ENCODE peak calls at places on chromosome 7, in seven cellular contexts. T is esophagus muscularis mucosa; B is CD4-positive, alpha-beta T cell; X is breast epithelium; N is adrenal gland; J is neural progenitor cell; W is stomach. F is an unnamed sample.

GRCh38 chr7:94396044-94396443 is 1.3 kb downstream of the COL1A2 start:
- DNase-seq in T (no peak), B (no peak), X (no peak), N (no peak), J (peak; percentile 1), W (no peak), F (no peak)

GRCh38 chr7:121244120-121244865 is 84.5 kb upstream of the WNT16 start:
- DNase-seq in T (no peak), B (no peak), X (no peak), N (no peak), J (no peak), W (no peak), F (no peak)

GRCh38 chr7:29564455-29565185 is 985 bp downstream of the PRR15 start:
- DNase-seq in T (no peak), B (no peak), X (peak; percentile 76), N (peak; percentile 40), J (peak; percentile 70), W (peak; percentile 81), F (no peak)

GRCh38 chr7:144656960-144657359 is 178.9 kb downstream of the TPK1 start:
- DNase-seq in T (no peak), B (no peak), X (no peak), N (no peak), J (peak; percentile 39), W (no peak), F (no peak)

GRCh38 chr7:65892832-65893231 is 20.0 kb downstream of the VKORC1L1 start:
- DNase-seq in T (no peak), B (no peak), X (no peak), N (no peak), J (no peak), W (no peak), F (no peak)

GRCh38 chr7:107100824-107101223 is 56.3 kb downstream of the PRKAR2B start:
- DNase-seq in T (no peak), B (no peak), X (no peak), N (no peak), J (no peak), W (no peak), F (no peak)

GRCh38 chr7:51318001-51318400 is 1.4 kb upstream of the COBL start:
- DNase-seq in T (no peak), B (no peak), X (no peak), N (no peak), J (no peak), W (no peak), F (no peak)

GRCh38 chr7:50690541-50691011 is 92.1 kb downstream of the GRB10 start:
- DNase-seq in T (no peak), B (no peak), X (no peak), N (no peak), J (peak; percentile 58), W (no peak), F (no peak)

GRCh38 chr7:13165854-13166253 is 478.4 kb downstream of the ARL4A start:
- DNase-seq in T (no peak), B (no peak), X (no peak), N (no peak), J (peak; percentile 13), W (no peak), F (no peak)

GRCh38 chr7:93757421-93757820 is 133.1 kb downstream of the TFPI2 start:
- DNase-seq in T (no peak), B (no peak), X (no peak), N (no peak), J (no peak), W (no peak), F (no peak)

GRCh38 chr7:125563557-125563956 is 633.9 kb upstream of the POT1 start:
- DNase-seq in T (no peak), B (no peak), X (no peak), N (no peak), J (no peak), W (no peak), F (no peak)

GRCh38 chr7:131076711-131077170 is 250.9 kb upstream of the MKLN1 start:
- DNase-seq in T (no peak), B (no peak), X (no peak), N (no peak), J (no peak), W (no peak), F (no peak)

GRCh38 chr7:30650455-30650854 is 31.8 kb downstream of the CRHR2 start:
- DNase-seq in T (no peak), B (no peak), X (no peak), N (no peak), J (no peak), W (no peak), F (no peak)

GRCh38 chr7:152120210-152120609 is 94.7 kb downstream of the GALNT11 start:
- DNase-seq in T (peak; percentile 42), B (no peak), X (no peak), N (no peak), J (no peak), W (no peak), F (no peak)

GRCh38 chr7:139798892-139799291 is 21.1 kb upstream of the HIPK2 start:
- DNase-seq in T (no peak), B (no peak), X (no peak), N (no peak), J (no peak), W (no peak), F (no peak)

GRCh38 chr7:84729284-84729683 is 457.6 kb downstream of the SEMA3D start:
- DNase-seq in T (no peak), B (no peak), X (no peak), N (no peak), J (no peak), W (no peak), F (no peak)

GRCh38 chr7:132321387-132321786 is 254.9 kb downstream of the PLXNA4 start:
- DNase-seq in T (no peak), B (no peak), X (no peak), N (no peak), J (peak; percentile 8), W (no peak), F (no peak)
- TF ChIP-seq CTCF in T (no peak), B (no peak), X (no peak), N (no peak), J (peak; percentile 22), W (no peak), F (no peak)

DNA sequence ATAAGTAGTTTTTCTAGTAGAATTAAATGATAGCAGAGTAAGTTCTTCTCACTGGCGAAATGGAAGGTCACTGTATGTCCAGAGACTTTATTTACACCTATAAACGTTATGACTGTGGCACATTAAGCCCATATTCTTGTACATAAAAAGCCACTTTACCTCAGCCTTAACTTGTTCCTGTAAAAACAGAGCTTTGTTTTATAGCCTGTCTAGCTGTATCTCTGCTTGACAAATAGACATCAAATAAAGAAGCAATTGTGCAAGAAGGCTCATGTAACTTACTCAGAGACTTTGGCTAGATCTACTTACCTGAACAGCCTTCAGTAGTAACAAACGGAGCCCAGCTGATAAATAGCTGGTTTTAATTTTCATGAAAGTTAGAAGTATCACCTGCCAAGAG is 324.1 kb upstream of the BMPER start:
- DNase-seq in T (no peak), B (no peak), X (no peak), N (no peak), J (no peak), W (no peak), F (no peak)
- H3K27ac ChIP-seq in T (no peak overlapping the region), B (no peak overlapping the region), X (no peak overlapping the region), N (no peak overlapping the region), J (no peak overlapping the region), W (no peak overlapping the region), F (no peak overlapping the region)

GRCh38 chr7:91330378-91331295 is 66.4 kb downstream of the FZD1 start:
- DNase-seq in T (no peak), B (no peak), X (no peak), N (no peak), J (no peak), W (no peak), F (no peak)
- H3K27me3 ChIP-seq in T (no peaks in the 10 kb centered on the region), B (no peaks in the 10 kb centered on the region), X (no peaks in the 10 kb centered on the region), N (no peaks in the 10 kb centered on the region), J (no peaks in the 10 kb centered on the region), W (no peaks in the 10 kb centered on the region), F (no peaks in the 10 kb centered on the region)

GRCh38 chr7:4765776-4766490 is 9.5 kb upstream of the AP5Z1 start:
- DNase-seq in T (no peak), B (no peak), X (no peak), N (no peak), J (peak; percentile 32), W (no peak), F (no peak)
- TF ChIP-seq CTCF in T (peak; percentile 46), B (no peak), X (no peak), N (no peak), J (peak; percentile 54), W (no peak), F (no peak)

GRCh38 chr7:80943342-80943741 is 24.5 kb upstream of the SEMA3C start:
- DNase-seq in T (no peak), B (no peak), X (no peak), N (no peak), J (no peak), W (no peak), F (no peak)

GRCh38 chr7:80937336-80937735 is 18.5 kb upstream of the SEMA3C start:
- DNase-seq in T (no peak), B (no peak), X (no peak), N (no peak), J (no peak), W (no peak), F (no peak)

GRCh38 chr7:80940539-80941205 is 21.8 kb upstream of the SEMA3C start:
- DNase-seq in T (no peak), B (no peak), X (no peak), N (no peak), J (no peak), W (no peak), F (no peak)

GRCh38 chr7:80941206-80941758 is 22.4 kb upstream of the SEMA3C start:
- DNase-seq in T (no peak), B (no peak), X (no peak), N (no peak), J (no peak), W (no peak), F (no peak)

DNA sequence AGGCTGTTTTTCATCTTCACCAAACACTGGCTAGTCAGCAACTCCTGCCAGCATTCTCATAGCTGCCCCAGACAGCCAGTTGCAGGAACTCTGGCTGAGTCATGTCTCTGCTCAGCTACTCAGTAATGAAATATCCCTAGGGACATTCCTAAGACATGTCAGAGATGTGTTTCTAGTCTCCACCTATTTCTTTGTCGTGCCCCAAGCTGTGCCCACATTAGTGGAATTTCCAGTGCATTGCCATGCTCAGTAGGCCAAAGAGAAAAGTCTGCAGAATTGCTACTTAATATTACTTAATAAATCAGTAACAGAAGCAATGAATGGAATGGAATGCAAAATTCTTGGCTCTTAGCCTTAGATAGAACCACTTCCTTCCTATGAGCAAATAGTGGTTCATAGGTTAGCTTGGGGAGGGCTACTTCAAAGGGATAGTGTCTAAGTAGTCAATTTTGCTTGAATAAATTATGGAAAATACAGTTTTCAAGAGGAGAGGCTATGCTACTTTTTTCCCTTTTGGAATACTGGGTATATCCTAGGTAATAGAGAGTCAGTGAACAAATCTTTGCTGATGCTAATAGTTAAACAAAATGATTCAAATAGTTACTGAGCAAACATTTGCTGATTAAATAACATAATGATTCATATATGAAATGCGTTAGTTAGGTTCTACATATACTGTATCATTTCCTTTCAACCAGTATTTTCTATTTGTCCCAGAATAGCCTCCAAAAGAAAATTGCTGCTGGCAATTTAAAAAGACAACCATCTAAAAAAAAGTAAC is 23.6 kb upstream of the SEMA3C start:
- DNase-seq in T (no peak), B (no peak), X (peak; percentile 53), N (peak; percentile 67), J (no peak), W (peak; percentile 31), F (no peak)
- H3K27ac ChIP-seq in T (peak overlapping the region; percentile 71), B (no peak overlapping the region), X (peak overlapping the region; percentile 62), N (no peak overlapping the region), J (no peak overlapping the region), W (peak overlapping the region; percentile 71), F (no peak overlapping the region)

F was measured in dorsolateral prefrontal cortex.